ENCODE peak calls at places on chromosomes 12 and 14, in six cellular contexts. Z is colonic mucosa, V is Caco-2, O is mammary epithelial cell, E is adipocyte, U is K562. C is an unnamed sample.

GRCh38 chr12:93415723-93416464 is 25.9 kb downstream of the UBE2N start:
- DNase-seq in Z (no peak), V (no peak), O (no peak), E (peak; percentile 48), U (no peak), C (no peak)

GRCh38 chr12:13727707-13728147 is 253.7 kb downstream of the GRIN2B start:
- DNase-seq in Z (no peak), V (no peak), O (peak; percentile 32), E (no peak), U (no peak), C (no peak)

GRCh38 chr14:75299064-75299463 is 20.4 kb downstream of the FOS start:
- DNase-seq in Z (no peak), V (peak; percentile 51), O (peak; percentile 20), E (peak; percentile 81), U (no peak), C (no peak)

GRCh38 chr12:113418213-113418879 is 3.8 kb upstream of the SDSL start:
- DNase-seq in Z (no peak), V (no peak), O (no peak), E (no peak), U (no peak), C (no peak)

GRCh38 chr14:77103475-77103874 is 5.4 kb downstream of the CIPC start:
- DNase-seq in Z (no peak), V (no peak), O (no peak), E (no peak), U (no peak), C (no peak)

GRCh38 chr12:81502912-81503695 is 256.0 kb downstream of the PPFIA2 start:
- DNase-seq in Z (no peak), V (no peak), O (peak; percentile 23), E (peak; percentile 75), U (no peak), C (no peak)

GRCh38 chr14:100576091-100577085 is 10.8 kb downstream of the BEGAIN start:
- DNase-seq in Z (no peak), V (no peak), O (no peak), E (no peak), U (no peak), C (no peak)

GRCh38 chr12:53825246-53826081 is 73.7 kb upstream of the CISTR start:
- DNase-seq in Z (no peak), V (peak; percentile 36), O (peak; percentile 70), E (peak; percentile 7), U (no peak), C (no peak)

GRCh38 chr14:58667900-58668299 is 30.1 kb downstream of the DACT1 start:
- DNase-seq in Z (no peak), V (no peak), O (no peak), E (peak; percentile 38), U (no peak), C (no peak)

GRCh38 chr12:128267651-128268347 is 829 bp downstream of the TMEM132C start:
- DNase-seq in Z (no peak), V (no peak), O (no peak), E (no peak), U (no peak), C (no peak)

GRCh38 chr12:82182601-82183000 is 175.6 kb downstream of the CCDC59 start:
- DNase-seq in Z (no peak), V (no peak), O (peak; percentile 0), E (peak; percentile 19), U (no peak), C (no peak)

GRCh38 chr12:76266797-76267196 is 81.4 kb downstream of the BBS10 start:
- DNase-seq in Z (no peak), V (no peak), O (peak; percentile 72), E (peak; percentile 73), U (no peak), C (no peak)

GRCh38 chr12:122726056-122726558 is 4.5 kb downstream of the HCAR1 start:
- DNase-seq in Z (no peak), V (peak; percentile 72), O (peak; percentile 92), E (no peak), U (no peak), C (no peak)

GRCh38 chr12:19643635-19644034 is 204.3 kb downstream of the AEBP2 start:
- DNase-seq in Z (no peak), V (no peak), O (peak; percentile 48), E (peak; percentile 78), U (no peak), C (no peak)

GRCh38 chr14:99884834-99885648 is 91.8 kb downstream of the EML1 start:
- DNase-seq in Z (no peak), V (no peak), O (peak; percentile 23), E (peak; percentile 90), U (peak; percentile 46), C (no peak)

GRCh38 chr14:73887116-73887490 is 444 bp downstream of the ZNF410 start:
- DNase-seq in Z (no peak), V (no peak), O (no peak), E (no peak), U (no peak), C (no peak)

GRCh38 chr12:11743333-11743732 is 93.9 kb downstream of the ETV6 start:
- DNase-seq in Z (no peak), V (no peak), O (no peak), E (no peak), U (no peak), C (no peak)

GRCh38 chr14:99270491-99271287 is 1.3 kb downstream of the BCL11B start:
- DNase-seq in Z (no peak), V (no peak), O (peak; percentile 29), E (peak; percentile 32), U (no peak), C (peak; percentile 39)

GRCh38 chr14:104893435-104894207 is 28.6 kb downstream of the CEP170B start:
- DNase-seq in Z (peak; percentile 23), V (peak; percentile 32), O (no peak), E (no peak), U (peak; percentile 33), C (no peak)

GRCh38 chr12:32217354-32218310 is 111.0 kb downstream of the BICD1 start:
- DNase-seq in Z (no peak), V (no peak), O (peak; percentile 83), E (peak; percentile 32), U (no peak), C (no peak)

GRCh38 chr12:11756523-11756922 is 107.0 kb downstream of the ETV6 start:
- DNase-seq in Z (no peak), V (no peak), O (no peak), E (no peak), U (no peak), C (no peak)

GRCh38 chr12:78959556-78959955 is 95.0 kb downstream of the SYT1 start:
- DNase-seq in Z (no peak), V (no peak), O (no peak), E (peak; percentile 49), U (no peak), C (no peak)

GRCh38 chr12:11949738-11950403 is 120.9 kb upstream of the BCL2L14 start:
- DNase-seq in Z (peak; percentile 35), V (no peak), O (peak; percentile 27), E (no peak), U (no peak), C (no peak)

GRCh38 chr12:109962388-109962787 is 33.8 kb downstream of the GIT2 start:
- DNase-seq in Z (no peak), V (no peak), O (no peak), E (peak; percentile 19), U (no peak), C (no peak)

GRCh38 chr12:44019118-44019517 is 183.2 kb downstream of the TMEM117 start:
- DNase-seq in Z (no peak), V (no peak), O (no peak), E (no peak), U (no peak), C (no peak)

GRCh38 chr14:55721353-55721752 is 141.3 kb downstream of the KTN1 start:
- DNase-seq in Z (no peak), V (no peak), O (peak; percentile 92), E (peak; percentile 54), U (no peak), C (no peak)

GRCh38 chr14:74980746-74981661 is 21.7 kb upstream of the EIF2B2 start:
- DNase-seq in Z (no peak), V (no peak), O (no peak), E (peak; percentile 17), U (peak; percentile 5), C (no peak)

GRCh38 chr12:462936-463705 is 3.4 kb downstream of the B4GALNT3 start:
- DNase-seq in Z (peak; percentile 77), V (no peak), O (peak; percentile 42), E (no peak), U (no peak), C (no peak)

GRCh38 chr12:459050-459429 is 699 bp upstream of the B4GALNT3 start:
- DNase-seq in Z (no peak), V (no peak), O (no peak), E (no peak), U (no peak), C (no peak)

GRCh38 chr12:459430-460258 is at the start of gene B4GALNT3:
- DNase-seq in Z (peak; percentile 67), V (peak; percentile 85), O (peak; percentile 54), E (peak; percentile 62), U (peak; percentile 80), C (peak; percentile 62)

GRCh38 chr12:460301-461230 is 827 bp downstream of the B4GALNT3 start:
- DNase-seq in Z (peak; percentile 38), V (no peak), O (peak; percentile 14), E (peak; percentile 47), U (peak; percentile 31), C (peak; percentile 41)

GRCh38 chr12:461425-461824 is 1.7 kb downstream of the B4GALNT3 start:
- DNase-seq in Z (peak; percentile 79), V (peak; percentile 46), O (no peak), E (no peak), U (no peak), C (no peak)
- H3K4me3 ChIP-seq in Z (peak overlapping the region; percentile 60), V (peak overlapping the region; percentile 87), O (no peak overlapping the region), E (no peak overlapping the region), U (no peak overlapping the region), C (no peak overlapping the region)

GRCh38 chr12:133037207-133038005 is at the start of gene ZNF84:
- DNase-seq in Z (peak; percentile 98), V (peak; percentile 96), O (peak; percentile 99), E (peak; percentile 99), U (peak; percentile 93), C (peak; percentile 93)
- H3K9me3 ChIP-seq in Z (peaks cover 6% of the 10 kb centered on the region), V (peaks cover 25% of the 10 kb centered on the region), O (peaks cover 29% of the 10 kb centered on the region), E (peaks cover 31% of the 10 kb centered on the region), U (peaks cover 33% of the 10 kb centered on the region), C (peaks cover 35% of the 10 kb centered on the region)

GRCh38 chr12:121536058-121536928 is 44.5 kb downstream of the KDM2B start:
- DNase-seq in Z (peak; percentile 88), V (peak; percentile 65), O (no peak), E (peak; percentile 86), U (peak; percentile 82), C (peak; percentile 40)
- H3K4me1 ChIP-seq in Z (peaks cover 15% of the 10 kb centered on the region), V (peaks cover 21% of the 10 kb centered on the region), O (peaks cover 12% of the 10 kb centered on the region), E (peaks cover 31% of the 10 kb centered on the region), U (peaks cover 35% of the 10 kb centered on the region), C (peaks cover 50% of the 10 kb centered on the region)

GRCh38 chr14:63371033-63371432 is 52.3 kb upstream of the GPHB5 start:
- DNase-seq in Z (no peak), V (no peak), O (no peak), E (no peak), U (no peak), C (no peak)
- H3K4me3 ChIP-seq in Z (no peak overlapping the region), V (no peak overlapping the region), O (no peak overlapping the region), E (no peak overlapping the region), U (no peak overlapping the region), C (no peak overlapping the region)

GRCh38 chr12:126480396-126480795 is 1415.2 kb downstream of the AACS start:
- DNase-seq in Z (no peak), V (no peak), O (no peak), E (no peak), U (no peak), C (no peak)
- H3K9me3 ChIP-seq in Z (no peaks in the 10 kb centered on the region), V (no peaks in the 10 kb centered on the region), O (peaks cover 9% of the 10 kb centered on the region), E (no peaks in the 10 kb centered on the region), U (no peaks in the 10 kb centered on the region), C (no peaks in the 10 kb centered on the region)

C was measured in CD8-positive, alpha-beta memory T cell.